ENCODE peak calls at places on chromosomes 7 and 10, in seven cellular contexts. V is NCI-H345, X is upper lobe of right lung, F is T-helper 9 cell, G is occipital lobe, L is BJ, Q is T-helper 2 cell. C is an unnamed sample.

GRCh38 chr10:62870866-62871265 is 54.7 kb upstream of the EGR2 start:
- DNase-seq in Q (no peak), X (no peak), V (no peak), F (no peak), G (no peak), L (no peak), C (no peak)

GRCh38 chr10:121926669-121927360 is 1.0 kb downstream of the ATE1 start:
- DNase-seq in F (no peak), V (peak), Q (no peak), X (no peak), G (no peak), L (no peak), C (peak)

GRCh38 chr7:96596120-96596826 is 113.4 kb downstream of the SEM1 start:
- DNase-seq in Q (no peak), L (no peak), V (peak), F (no peak), G (no peak), X (no peak), C (no peak)

GRCh38 chr10:33521062-33521461 is 186.6 kb upstream of the NRP1 start:
- DNase-seq in X (no peak), V (no peak), L (no peak), F (no peak), G (no peak), Q (no peak), C (no peak)

GRCh38 chr7:40437498-40437897 is 302.7 kb downstream of the SUGCT start:
- DNase-seq in X (no peak), G (no peak), Q (no peak), L (peak), F (no peak), V (no peak), C (no peak)

GRCh38 chr10:74928742-74929191 is 102.4 kb downstream of the KAT6B start:
- DNase-seq in X (no peak), F (no peak), Q (no peak), L (peak), G (no peak), V (no peak), C (no peak)

GRCh38 chr7:158976849-158977593 is 120.7 kb downstream of the DYNC2I1 start:
- DNase-seq in V (peak), F (peak), Q (peak), X (peak), G (peak), L (no peak), C (peak)

GRCh38 chr10:124025638-124026336 is 67.6 kb downstream of the CHST15 start:
- DNase-seq in F (no peak), V (no peak), G (no peak), Q (no peak), L (no peak), X (no peak), C (no peak)

GRCh38 chr10:102157224-102157623 is 5.0 kb downstream of the NOLC1 start:
- DNase-seq in F (no peak), V (no peak), G (no peak), Q (no peak), X (no peak), L (no peak), C (no peak)

GRCh38 chr10:85666987-85667386 is 699.6 kb downstream of the GRID1 start:
- DNase-seq in F (no peak), Q (no peak), L (no peak), V (no peak), X (no peak), G (no peak), C (no peak)

GRCh38 chr7:44891372-44891771 is 6.0 kb upstream of the PURB start:
- DNase-seq in L (no peak), Q (no peak), F (peak), V (no peak), G (no peak), X (no peak), C (peak)

GRCh38 chr10:69400936-69401335 is 15.8 kb downstream of the TACR2 start:
- DNase-seq in V (no peak), G (no peak), F (no peak), L (no peak), X (no peak), Q (no peak), C (no peak)

GRCh38 chr7:23783115-23783514 is 73.1 kb downstream of the STK31 start:
- DNase-seq in Q (no peak), V (no peak), F (no peak), G (no peak), L (no peak), X (no peak), C (no peak)

GRCh38 chr7:117590191-117590590 is 110.4 kb downstream of the CFTR start:
- DNase-seq in Q (no peak), X (no peak), F (no peak), G (no peak), V (no peak), L (no peak), C (no peak)

GRCh38 chr7:24457215-24457549 is 116.1 kb upstream of the PALS2 start:
- DNase-seq in G (no peak), L (no peak), F (no peak), V (no peak), Q (no peak), X (no peak), C (no peak)

GRCh38 chr10:89521368-89521767 is 14.0 kb downstream of the SLC16A12 start:
- DNase-seq in F (no peak), X (no peak), G (no peak), L (no peak), V (no peak), Q (no peak), C (no peak)

GRCh38 chr7:99141756-99142726 is 1.9 kb downstream of the SMURF1 start:
- DNase-seq in V (no peak), L (no peak), F (peak), X (peak), G (peak), Q (peak), C (peak)

GRCh38 chr10:79084012-79084971 is 15.5 kb downstream of the ZMIZ1 start:
- DNase-seq in L (no peak), Q (no peak), G (no peak), V (peak), X (peak), F (no peak), C (peak)

GRCh38 chr10:103448751-103449150 is 3.4 kb downstream of the CALHM2 start:
- DNase-seq in V (no peak), F (no peak), X (no peak), G (no peak), L (no peak), Q (no peak), C (no peak)

GRCh38 chr7:129698516-129699418 is 87.2 kb downstream of the NRF1 start:
- DNase-seq in V (no peak), L (no peak), G (no peak), X (no peak), F (no peak), Q (no peak), C (no peak)

GRCh38 chr7:27923308-27923980 is 183.5 kb downstream of the TAX1BP1 start:
- DNase-seq in X (no peak), F (no peak), V (no peak), L (no peak), G (no peak), Q (no peak), C (no peak)

GRCh38 chr10:122990278-122990677 is 10.1 kb downstream of the PSTK start:
- DNase-seq in X (no peak), G (no peak), L (no peak), Q (no peak), V (no peak), F (no peak), C (no peak)

GRCh38 chr10:89609730-89610393 is 35.2 kb downstream of the PANK1 start:
- DNase-seq in Q (no peak), V (no peak), G (no peak), X (no peak), L (no peak), F (no peak), C (no peak)

GRCh38 chr10:13938940-13939339 is 352.2 kb downstream of the PRPF18 start:
- DNase-seq in X (no peak), G (no peak), F (no peak), V (no peak), L (no peak), Q (no peak), C (no peak)

GRCh38 chr10:23694921-23695824 is 256.3 kb downstream of the OTUD1 start:
- DNase-seq in V (no peak), L (no peak), G (no peak), X (no peak), Q (no peak), F (no peak), C (no peak)

GRCh38 chr10:92420554-92421275 is 129.7 kb downstream of the MARCHF5 start:
- DNase-seq in X (no peak), L (no peak), V (no peak), F (no peak), G (no peak), Q (no peak), C (no peak)

GRCh38 chr7:142894112-142894835 is 8.7 kb upstream of the TRPV6 start:
- DNase-seq in V (no peak), Q (no peak), L (no peak), G (no peak), X (no peak), F (no peak), C (no peak)

GRCh38 chr10:79349766-79350406 is 2.6 kb downstream of the PPIF start:
- DNase-seq in X (no peak), V (no peak), L (no peak), F (no peak), Q (no peak), G (no peak), C (no peak)

GRCh38 chr10:90865400-90865799 is 6.4 kb upstream of the RPP30 start:
- DNase-seq in G (no peak), X (no peak), V (no peak), L (no peak), F (no peak), Q (no peak), C (no peak)

GRCh38 chr10:113752553-113752952 is 1.1 kb downstream of the PLEKHS1 start:
- DNase-seq in L (no peak), Q (no peak), G (no peak), V (no peak), X (no peak), F (no peak), C (no peak)

GRCh38 chr10:133157662-133158436 is 2.2 kb upstream of the KNDC1 start:
- DNase-seq in Q (no peak), V (no peak), G (no peak), F (no peak), X (no peak), L (no peak), C (no peak)

GRCh38 chr10:52703898-52704297 is 68.7 kb downstream of the MBL2 start:
- DNase-seq in Q (no peak), V (no peak), G (no peak), X (no peak), F (no peak), L (no peak), C (no peak)

GRCh38 chr10:27449571-27449970 is 54.5 kb upstream of the RAB18 start:
- DNase-seq in F (no peak), X (no peak), L (no peak), G (no peak), V (no peak), Q (no peak), C (no peak)

GRCh38 chr10:16521311-16522016 is at the start of gene C1QL3:
- DNase-seq in F (no peak), L (no peak), X (no peak), Q (no peak), V (peak), G (peak), C (no peak)

GRCh38 chr7:72751978-72752377 is 76.0 kb downstream of the TYW1B start:
- DNase-seq in X (no peak), L (no peak), F (no peak), G (no peak), V (no peak), Q (no peak), C (no peak)

GRCh38 chr7:97269741-97270140 is 152.2 kb downstream of the SDHAF3 start:
- DNase-seq in Q (no peak), V (no peak), G (no peak), F (no peak), X (no peak), L (no peak), C (no peak)

GRCh38 chr10:23418051-23418681 is 20.7 kb upstream of the OTUD1 start:
- DNase-seq in Q (no peak), G (no peak), F (no peak), L (no peak), X (no peak), V (no peak), C (no peak)

GRCh38 chr7:134690614-134691504 is 44.2 kb downstream of the BPGM start:
- DNase-seq in L (no peak), F (no peak), Q (no peak), V (no peak), G (peak), X (no peak), C (no peak)

GRCh38 chr7:55377162-55377810 is 12.1 kb downstream of the LANCL2 start:
- DNase-seq in X (no peak), V (no peak), Q (no peak), L (no peak), G (no peak), F (no peak), C (no peak)

C was measured in naive thymus-derived CD4-positive, alpha-beta T cell.